ENCODE peak calls at places on chromosome 17, in nine cellular contexts. One of them, this sample, is unnamed.

GRCh38 chr17:52419256-52419655 is 260.7 kb upstream of the CA10 start:
- DNase-seq in stimulated activated CD8-positive, alpha-beta memory T cell treated with anti-CD3 and anti-CD28 coated beads, Interleukin-12 subunit alpha, Interleukin-12 subunit beta, amount 100 ng/mL, for 1 hour: no peak
- DNase-seq in T-helper 17 cell: no peak
- DNase-seq in HTR-8/SVneo: no peak
- DNase-seq in neural crest cell: no peak
- DNase-seq in epithelial cell of esophagus: no peak
- DNase-seq in fibroblast of lung: no peak
- DNase-seq in hepatic stellate cell: no peak
- DNase-seq in globus pallidus: peak
- DNase-seq in this sample: no peak

GRCh38 chr17:75693500-75694481 is 26.7 kb downstream of the SAP30BP start:
- DNase-seq in globus pallidus: peak
- DNase-seq in epithelial cell of esophagus: peak
- DNase-seq in T-helper 17 cell: no peak
- DNase-seq in HTR-8/SVneo: peak
- DNase-seq in hepatic stellate cell: peak
- DNase-seq in fibroblast of lung: peak
- DNase-seq in stimulated activated CD8-positive, alpha-beta memory T cell treated with anti-CD3 and anti-CD28 coated beads, Interleukin-12 subunit alpha, Interleukin-12 subunit beta, amount 100 ng/mL, for 1 hour: no peak
- DNase-seq in neural crest cell: no peak
- DNase-seq in this sample: peak

GRCh38 chr17:31792007-31792585 is 66.9 kb downstream of the COPRS start:
- DNase-seq in fibroblast of lung: no peak
- DNase-seq in epithelial cell of esophagus: no peak
- DNase-seq in globus pallidus: no peak
- DNase-seq in stimulated activated CD8-positive, alpha-beta memory T cell treated with anti-CD3 and anti-CD28 coated beads, Interleukin-12 subunit alpha, Interleukin-12 subunit beta, amount 100 ng/mL, for 1 hour: no peak
- DNase-seq in HTR-8/SVneo: no peak
- DNase-seq in hepatic stellate cell: no peak
- DNase-seq in T-helper 17 cell: no peak
- DNase-seq in neural crest cell: no peak
- DNase-seq in this sample: no peak

GRCh38 chr17:64661981-64662773 is at the start of gene SMURF2:
- DNase-seq in fibroblast of lung: peak
- DNase-seq in hepatic stellate cell: peak
- DNase-seq in epithelial cell of esophagus: peak
- DNase-seq in T-helper 17 cell: peak
- DNase-seq in globus pallidus: peak
- DNase-seq in stimulated activated CD8-positive, alpha-beta memory T cell treated with anti-CD3 and anti-CD28 coated beads, Interleukin-12 subunit alpha, Interleukin-12 subunit beta, amount 100 ng/mL, for 1 hour: peak
- DNase-seq in HTR-8/SVneo: peak
- DNase-seq in neural crest cell: peak
- DNase-seq in this sample: peak

GRCh38 chr17:6642592-6642991 is 1.7 kb downstream of the TXNDC17 start:
- DNase-seq in HTR-8/SVneo: no peak
- DNase-seq in neural crest cell: no peak
- DNase-seq in fibroblast of lung: no peak
- DNase-seq in globus pallidus: no peak
- DNase-seq in stimulated activated CD8-positive, alpha-beta memory T cell treated with anti-CD3 and anti-CD28 coated beads, Interleukin-12 subunit alpha, Interleukin-12 subunit beta, amount 100 ng/mL, for 1 hour: no peak
- DNase-seq in T-helper 17 cell: no peak
- DNase-seq in hepatic stellate cell: no peak
- DNase-seq in epithelial cell of esophagus: peak
- DNase-seq in this sample: no peak

GRCh38 chr17:82815790-82816305 is 24.0 kb downstream of the ZNF750 start:
- DNase-seq in stimulated activated CD8-positive, alpha-beta memory T cell treated with anti-CD3 and anti-CD28 coated beads, Interleukin-12 subunit alpha, Interleukin-12 subunit beta, amount 100 ng/mL, for 1 hour: no peak
- DNase-seq in globus pallidus: no peak
- DNase-seq in neural crest cell: no peak
- DNase-seq in hepatic stellate cell: no peak
- DNase-seq in epithelial cell of esophagus: no peak
- DNase-seq in T-helper 17 cell: no peak
- DNase-seq in HTR-8/SVneo: no peak
- DNase-seq in fibroblast of lung: no peak
- DNase-seq in this sample: peak

GRCh38 chr17:47961406-47961805 is 3.7 kb upstream of the PRR15L start:
- DNase-seq in stimulated activated CD8-positive, alpha-beta memory T cell treated with anti-CD3 and anti-CD28 coated beads, Interleukin-12 subunit alpha, Interleukin-12 subunit beta, amount 100 ng/mL, for 1 hour: no peak
- DNase-seq in neural crest cell: no peak
- DNase-seq in HTR-8/SVneo: no peak
- DNase-seq in T-helper 17 cell: no peak
- DNase-seq in epithelial cell of esophagus: no peak
- DNase-seq in globus pallidus: no peak
- DNase-seq in fibroblast of lung: no peak
- DNase-seq in hepatic stellate cell: no peak
- DNase-seq in this sample: no peak

GRCh38 chr17:39801055-39801454 is 63.1 kb downstream of the IKZF3 start:
- DNase-seq in epithelial cell of esophagus: no peak
- DNase-seq in T-helper 17 cell: no peak
- DNase-seq in hepatic stellate cell: no peak
- DNase-seq in HTR-8/SVneo: no peak
- DNase-seq in stimulated activated CD8-positive, alpha-beta memory T cell treated with anti-CD3 and anti-CD28 coated beads, Interleukin-12 subunit alpha, Interleukin-12 subunit beta, amount 100 ng/mL, for 1 hour: no peak
- DNase-seq in fibroblast of lung: no peak
- DNase-seq in globus pallidus: no peak
- DNase-seq in neural crest cell: no peak
- DNase-seq in this sample: no peak

GRCh38 chr17:57727776-57728175 is 17.3 kb downstream of the CCDC182 start:
- DNase-seq in stimulated activated CD8-positive, alpha-beta memory T cell treated with anti-CD3 and anti-CD28 coated beads, Interleukin-12 subunit alpha, Interleukin-12 subunit beta, amount 100 ng/mL, for 1 hour: no peak
- DNase-seq in fibroblast of lung: no peak
- DNase-seq in globus pallidus: no peak
- DNase-seq in neural crest cell: no peak
- DNase-seq in hepatic stellate cell: no peak
- DNase-seq in T-helper 17 cell: no peak
- DNase-seq in epithelial cell of esophagus: no peak
- DNase-seq in HTR-8/SVneo: no peak
- DNase-seq in this sample: no peak

GRCh38 chr17:79811888-79812205 is 15.0 kb upstream of the CBX8 start:
- DNase-seq in epithelial cell of esophagus: no peak
- DNase-seq in stimulated activated CD8-positive, alpha-beta memory T cell treated with anti-CD3 and anti-CD28 coated beads, Interleukin-12 subunit alpha, Interleukin-12 subunit beta, amount 100 ng/mL, for 1 hour: no peak
- DNase-seq in globus pallidus: no peak
- DNase-seq in HTR-8/SVneo: no peak
- DNase-seq in neural crest cell: no peak
- DNase-seq in hepatic stellate cell: no peak
- DNase-seq in fibroblast of lung: no peak
- DNase-seq in T-helper 17 cell: no peak
- DNase-seq in this sample: no peak

GRCh38 chr17:80679816-80680215 is 135.2 kb downstream of the RPTOR start:
- DNase-seq in hepatic stellate cell: no peak
- DNase-seq in HTR-8/SVneo: no peak
- DNase-seq in fibroblast of lung: no peak
- DNase-seq in T-helper 17 cell: no peak
- DNase-seq in globus pallidus: no peak
- DNase-seq in neural crest cell: no peak
- DNase-seq in stimulated activated CD8-positive, alpha-beta memory T cell treated with anti-CD3 and anti-CD28 coated beads, Interleukin-12 subunit alpha, Interleukin-12 subunit beta, amount 100 ng/mL, for 1 hour: no peak
- DNase-seq in epithelial cell of esophagus: no peak
- DNase-seq in this sample: no peak

GRCh38 chr17:69286257-69286656 is 40.7 kb downstream of the ABCA5 start:
- DNase-seq in T-helper 17 cell: no peak
- DNase-seq in neural crest cell: no peak
- DNase-seq in epithelial cell of esophagus: peak
- DNase-seq in HTR-8/SVneo: no peak
- DNase-seq in globus pallidus: no peak
- DNase-seq in stimulated activated CD8-positive, alpha-beta memory T cell treated with anti-CD3 and anti-CD28 coated beads, Interleukin-12 subunit alpha, Interleukin-12 subunit beta, amount 100 ng/mL, for 1 hour: no peak
- DNase-seq in fibroblast of lung: no peak
- DNase-seq in hepatic stellate cell: no peak
- DNase-seq in this sample: no peak

GRCh38 chr17:77619326-77619725 is 339.2 kb upstream of the TNRC6C start:
- DNase-seq in fibroblast of lung: no peak
- DNase-seq in globus pallidus: no peak
- DNase-seq in stimulated activated CD8-positive, alpha-beta memory T cell treated with anti-CD3 and anti-CD28 coated beads, Interleukin-12 subunit alpha, Interleukin-12 subunit beta, amount 100 ng/mL, for 1 hour: no peak
- DNase-seq in neural crest cell: no peak
- DNase-seq in T-helper 17 cell: no peak
- DNase-seq in epithelial cell of esophagus: no peak
- DNase-seq in hepatic stellate cell: no peak
- DNase-seq in HTR-8/SVneo: no peak
- DNase-seq in this sample: no peak

GRCh38 chr17:65092262-65092661 is 35.7 kb upstream of the GNA13 start:
- DNase-seq in HTR-8/SVneo: no peak
- DNase-seq in neural crest cell: no peak
- DNase-seq in hepatic stellate cell: no peak
- DNase-seq in globus pallidus: no peak
- DNase-seq in T-helper 17 cell: no peak
- DNase-seq in epithelial cell of esophagus: peak
- DNase-seq in fibroblast of lung: peak
- DNase-seq in stimulated activated CD8-positive, alpha-beta memory T cell treated with anti-CD3 and anti-CD28 coated beads, Interleukin-12 subunit alpha, Interleukin-12 subunit beta, amount 100 ng/mL, for 1 hour: no peak
- DNase-seq in this sample: no peak

GRCh38 chr17:46949291-46950174 is 26.6 kb downstream of the GOSR2 start:
- DNase-seq in hepatic stellate cell: no peak
- DNase-seq in stimulated activated CD8-positive, alpha-beta memory T cell treated with anti-CD3 and anti-CD28 coated beads, Interleukin-12 subunit alpha, Interleukin-12 subunit beta, amount 100 ng/mL, for 1 hour: no peak
- DNase-seq in epithelial cell of esophagus: peak
- DNase-seq in globus pallidus: no peak
- DNase-seq in fibroblast of lung: peak
- DNase-seq in HTR-8/SVneo: no peak
- DNase-seq in neural crest cell: no peak
- DNase-seq in T-helper 17 cell: no peak
- DNase-seq in this sample: no peak

GRCh38 chr17:73645050-73645871 is 1.0 kb upstream of the SDK2 start:
- DNase-seq in epithelial cell of esophagus: peak
- DNase-seq in hepatic stellate cell: no peak
- DNase-seq in stimulated activated CD8-positive, alpha-beta memory T cell treated with anti-CD3 and anti-CD28 coated beads, Interleukin-12 subunit alpha, Interleukin-12 subunit beta, amount 100 ng/mL, for 1 hour: no peak
- DNase-seq in fibroblast of lung: peak
- DNase-seq in T-helper 17 cell: no peak
- DNase-seq in neural crest cell: peak
- DNase-seq in HTR-8/SVneo: no peak
- DNase-seq in globus pallidus: peak
- DNase-seq in this sample: no peak

GRCh38 chr17:56165017-56165720 is 11.9 kb downstream of the ANKFN1 start:
- DNase-seq in HTR-8/SVneo: no peak
- DNase-seq in globus pallidus: no peak
- DNase-seq in hepatic stellate cell: no peak
- DNase-seq in T-helper 17 cell: no peak
- DNase-seq in fibroblast of lung: no peak
- DNase-seq in epithelial cell of esophagus: no peak
- DNase-seq in stimulated activated CD8-positive, alpha-beta memory T cell treated with anti-CD3 and anti-CD28 coated beads, Interleukin-12 subunit alpha, Interleukin-12 subunit beta, amount 100 ng/mL, for 1 hour: no peak
- DNase-seq in neural crest cell: no peak
- DNase-seq in this sample: no peak

GRCh38 chr17:45409659-45410076 is 23.0 kb downstream of the ARHGAP27 start:
- DNase-seq in stimulated activated CD8-positive, alpha-beta memory T cell treated with anti-CD3 and anti-CD28 coated beads, Interleukin-12 subunit alpha, Interleukin-12 subunit beta, amount 100 ng/mL, for 1 hour: no peak
- DNase-seq in hepatic stellate cell: no peak
- DNase-seq in neural crest cell: no peak
- DNase-seq in fibroblast of lung: no peak
- DNase-seq in T-helper 17 cell: no peak
- DNase-seq in HTR-8/SVneo: no peak
- DNase-seq in epithelial cell of esophagus: no peak
- DNase-seq in globus pallidus: no peak
- DNase-seq in this sample: no peak

GRCh38 chr17:63035271-63035670 is 69.2 kb downstream of the TANC2 start:
- DNase-seq in stimulated activated CD8-positive, alpha-beta memory T cell treated with anti-CD3 and anti-CD28 coated beads, Interleukin-12 subunit alpha, Interleukin-12 subunit beta, amount 100 ng/mL, for 1 hour: no peak
- DNase-seq in epithelial cell of esophagus: peak
- DNase-seq in neural crest cell: no peak
- DNase-seq in hepatic stellate cell: no peak
- DNase-seq in T-helper 17 cell: no peak
- DNase-seq in fibroblast of lung: peak
- DNase-seq in HTR-8/SVneo: no peak
- DNase-seq in globus pallidus: no peak
- DNase-seq in this sample: no peak

GRCh38 chr17:81295031-81295677 is at the start of gene SLC38A10:
- DNase-seq in epithelial cell of esophagus: peak
- DNase-seq in fibroblast of lung: peak
- DNase-seq in globus pallidus: peak
- DNase-seq in neural crest cell: peak
- DNase-seq in T-helper 17 cell: peak
- DNase-seq in hepatic stellate cell: peak
- DNase-seq in stimulated activated CD8-positive, alpha-beta memory T cell treated with anti-CD3 and anti-CD28 coated beads, Interleukin-12 subunit alpha, Interleukin-12 subunit beta, amount 100 ng/mL, for 1 hour: peak
- DNase-seq in HTR-8/SVneo: peak
- DNase-seq in this sample: peak

GRCh38 chr17:2444382-2444781 is 43.5 kb upstream of the MNT start:
- DNase-seq in neural crest cell: no peak
- DNase-seq in hepatic stellate cell: no peak
- DNase-seq in globus pallidus: no peak
- DNase-seq in HTR-8/SVneo: no peak
- DNase-seq in stimulated activated CD8-positive, alpha-beta memory T cell treated with anti-CD3 and anti-CD28 coated beads, Interleukin-12 subunit alpha, Interleukin-12 subunit beta, amount 100 ng/mL, for 1 hour: no peak
- DNase-seq in epithelial cell of esophagus: no peak
- DNase-seq in T-helper 17 cell: no peak
- DNase-seq in fibroblast of lung: no peak
- DNase-seq in this sample: no peak

GRCh38 chr17:63441654-63442053 is 4.5 kb downstream of the CYB561 start:
- DNase-seq in globus pallidus: no peak
- DNase-seq in stimulated activated CD8-positive, alpha-beta memory T cell treated with anti-CD3 and anti-CD28 coated beads, Interleukin-12 subunit alpha, Interleukin-12 subunit beta, amount 100 ng/mL, for 1 hour: no peak
- DNase-seq in HTR-8/SVneo: no peak
- DNase-seq in neural crest cell: no peak
- DNase-seq in T-helper 17 cell: no peak
- DNase-seq in fibroblast of lung: no peak
- DNase-seq in epithelial cell of esophagus: no peak
- DNase-seq in hepatic stellate cell: no peak
- DNase-seq in this sample: no peak

GRCh38 chr17:38369124-38369886 is 17.7 kb downstream of the SOCS7 start:
- DNase-seq in fibroblast of lung: no peak
- DNase-seq in epithelial cell of esophagus: no peak
- DNase-seq in hepatic stellate cell: no peak
- DNase-seq in globus pallidus: no peak
- DNase-seq in stimulated activated CD8-positive, alpha-beta memory T cell treated with anti-CD3 and anti-CD28 coated beads, Interleukin-12 subunit alpha, Interleukin-12 subunit beta, amount 100 ng/mL, for 1 hour: no peak
- DNase-seq in neural crest cell: no peak
- DNase-seq in T-helper 17 cell: no peak
- DNase-seq in HTR-8/SVneo: no peak
- DNase-seq in this sample: no peak

GRCh38 chr17:7004398-7005253 is 7.8 kb upstream of the RNASEK start:
- DNase-seq in fibroblast of lung: no peak
- DNase-seq in HTR-8/SVneo: peak
- DNase-seq in epithelial cell of esophagus: peak
- DNase-seq in T-helper 17 cell: no peak
- DNase-seq in globus pallidus: no peak
- DNase-seq in neural crest cell: peak
- DNase-seq in hepatic stellate cell: no peak
- DNase-seq in stimulated activated CD8-positive, alpha-beta memory T cell treated with anti-CD3 and anti-CD28 coated beads, Interleukin-12 subunit alpha, Interleukin-12 subunit beta, amount 100 ng/mL, for 1 hour: no peak
- DNase-seq in this sample: no peak

GRCh38 chr17:39270923-39271322 is 45.2 kb upstream of the STAC2 start:
- DNase-seq in stimulated activated CD8-positive, alpha-beta memory T cell treated with anti-CD3 and anti-CD28 coated beads, Interleukin-12 subunit alpha, Interleukin-12 subunit beta, amount 100 ng/mL, for 1 hour: no peak
- DNase-seq in neural crest cell: no peak
- DNase-seq in HTR-8/SVneo: no peak
- DNase-seq in hepatic stellate cell: peak
- DNase-seq in epithelial cell of esophagus: peak
- DNase-seq in fibroblast of lung: peak
- DNase-seq in T-helper 17 cell: no peak
- DNase-seq in globus pallidus: peak
- DNase-seq in this sample: no peak

GRCh38 chr17:29623283-29623647 is 553 bp upstream of the CORO6 start:
- DNase-seq in neural crest cell: no peak
- DNase-seq in stimulated activated CD8-positive, alpha-beta memory T cell treated with anti-CD3 and anti-CD28 coated beads, Interleukin-12 subunit alpha, Interleukin-12 subunit beta, amount 100 ng/mL, for 1 hour: no peak
- DNase-seq in fibroblast of lung: no peak
- DNase-seq in HTR-8/SVneo: no peak
- DNase-seq in T-helper 17 cell: no peak
- DNase-seq in globus pallidus: no peak
- DNase-seq in hepatic stellate cell: no peak
- DNase-seq in epithelial cell of esophagus: no peak
- DNase-seq in this sample: no peak

GRCh38 chr17:40097931-40098845 is 2.2 kb downstream of the NR1D1 start:
- DNase-seq in T-helper 17 cell: no peak
- DNase-seq in fibroblast of lung: peak
- DNase-seq in globus pallidus: no peak
- DNase-seq in neural crest cell: no peak
- DNase-seq in hepatic stellate cell: peak
- DNase-seq in stimulated activated CD8-positive, alpha-beta memory T cell treated with anti-CD3 and anti-CD28 coated beads, Interleukin-12 subunit alpha, Interleukin-12 subunit beta, amount 100 ng/mL, for 1 hour: no peak
- DNase-seq in HTR-8/SVneo: no peak
- DNase-seq in epithelial cell of esophagus: peak
- DNase-seq in this sample: peak

GRCh38 chr17:67200727-67201301 is 44.2 kb downstream of the HELZ start:
- DNase-seq in T-helper 17 cell: no peak
- DNase-seq in neural crest cell: no peak
- DNase-seq in hepatic stellate cell: no peak
- DNase-seq in globus pallidus: no peak
- DNase-seq in stimulated activated CD8-positive, alpha-beta memory T cell treated with anti-CD3 and anti-CD28 coated beads, Interleukin-12 subunit alpha, Interleukin-12 subunit beta, amount 100 ng/mL, for 1 hour: no peak
- DNase-seq in fibroblast of lung: no peak
- DNase-seq in epithelial cell of esophagus: peak
- DNase-seq in HTR-8/SVneo: peak
- DNase-seq in this sample: no peak

GRCh38 chr17:45312477-45313418 is 4.1 kb downstream of the MAP3K14 start:
- DNase-seq in hepatic stellate cell: no peak
- DNase-seq in stimulated activated CD8-positive, alpha-beta memory T cell treated with anti-CD3 and anti-CD28 coated beads, Interleukin-12 subunit alpha, Interleukin-12 subunit beta, amount 100 ng/mL, for 1 hour: no peak
- DNase-seq in epithelial cell of esophagus: no peak
- DNase-seq in neural crest cell: no peak
- DNase-seq in fibroblast of lung: no peak
- DNase-seq in T-helper 17 cell: no peak
- DNase-seq in globus pallidus: no peak
- DNase-seq in HTR-8/SVneo: no peak
- DNase-seq in this sample: no peak

This sample was measured in lower lobe of right lung.